ENCODE peak calls at places on chromosomes 16 and 17, in seven cellular contexts. R is fibroblast of lung, F is ascending aorta, O is endothelial cell of umbilical vein, Q is A549, S is ovary, A is cardiac fibroblast. L is an unnamed sample.

GRCh38 chr17:30952645-30953393 is 18.0 kb upstream of the RNF135 start:
- DNase-seq in F (no peak), Q (no peak), R (no peak), S (no peak), A (no peak), O (no peak), L (no peak)

GRCh38 chr17:63136381-63137012 is 170.5 kb downstream of the TANC2 start:
- DNase-seq in A (no peak), O (no peak), R (no peak), Q (no peak), F (no peak), S (no peak), L (no peak)

GRCh38 chr16:56029026-56029425 is 153.9 kb upstream of the CES5A start:
- DNase-seq in S (no peak), F (no peak), O (no peak), R (no peak), Q (no peak), A (no peak), L (no peak)

GRCh38 chr16:11742041-11742535 is 569 bp downstream of the TXNDC11 start:
- DNase-seq in F (no peak), R (peak), A (peak), S (peak), Q (peak), O (peak), L (no peak)

GRCh38 chr16:84320511-84320910 is 25.8 kb downstream of the WFDC1 start:
- DNase-seq in S (no peak), F (no peak), R (no peak), Q (no peak), O (no peak), A (no peak), L (no peak)

GRCh38 chr17:41894791-41895331 is 23.9 kb downstream of the ACLY start:
- DNase-seq in A (peak), Q (peak), O (no peak), R (peak), F (no peak), S (no peak), L (no peak)

GRCh38 chr17:12078791-12079190 is 58.1 kb downstream of the MAP2K4 start:
- DNase-seq in O (no peak), F (no peak), Q (no peak), R (peak), S (no peak), A (peak), L (no peak)

GRCh38 chr16:21301168-21301894 is 23.2 kb upstream of the CRYM start:
- DNase-seq in F (peak), O (peak), S (peak), Q (peak), A (peak), R (peak), L (peak)

GRCh38 chr16:91484-91883 is 13.5 kb downstream of the MPG start:
- DNase-seq in F (no peak), A (no peak), O (no peak), R (peak), S (no peak), Q (no peak), L (no peak)

DNA sequence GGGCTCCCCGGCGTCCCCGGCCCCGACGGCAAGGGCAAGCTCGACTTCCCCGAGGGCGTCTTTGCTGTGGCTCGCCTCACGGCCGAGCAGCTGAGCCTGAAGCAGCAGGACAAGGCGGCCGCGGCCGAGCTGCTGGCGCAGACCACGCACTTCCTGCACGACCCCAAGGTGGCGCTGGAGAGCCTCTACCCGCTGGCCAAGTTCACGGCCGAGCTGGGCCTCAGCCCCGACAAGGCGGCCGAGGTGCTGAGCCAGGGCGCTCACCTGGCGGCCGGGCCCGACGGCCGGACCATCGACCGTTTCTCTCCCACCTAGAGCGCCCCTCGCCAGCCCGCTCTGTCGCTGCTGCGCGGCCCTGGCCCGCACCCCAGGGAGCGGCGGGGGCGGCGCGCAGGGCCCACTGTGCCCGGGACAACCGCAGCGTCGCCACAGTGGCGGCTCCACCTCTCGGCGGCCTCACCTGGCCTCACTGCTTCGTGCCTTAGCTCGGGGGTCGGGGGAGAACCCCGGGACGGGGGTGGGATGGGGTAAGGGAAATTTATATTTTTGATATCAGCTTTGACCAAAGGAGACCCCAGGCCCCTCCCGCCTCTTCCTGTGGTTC is 3.7 kb downstream of the HIC1 start:
- DNase-seq in R (peak), S (peak), O (no peak), F (no peak), A (peak), Q (peak), L (no peak)
- H3K4me3 ChIP-seq in R (peak), S (no peak), O (no peak), F (peak), A (peak), Q (no peak), L (no peak)

GRCh38 chr17:39607057-39607850 is 466 bp downstream of the NEUROD2 start:
- DNase-seq in F (no peak), A (no peak), R (no peak), O (no peak), S (no peak), Q (no peak), L (no peak)
- H3K4me3 ChIP-seq in F (peak), A (no peak), R (no peak), O (no peak), S (no peak), Q (peak), L (no peak)

GRCh38 chr17:76419576-76420245 is 33.2 kb downstream of the UBE2O start:
- DNase-seq in Q (no peak), S (no peak), A (no peak), R (no peak), F (no peak), O (no peak), L (no peak)
- H3K4me3 ChIP-seq in Q (no peak), S (no peak), A (no peak), R (no peak), F (no peak), O (no peak), L (no peak)

DNA sequence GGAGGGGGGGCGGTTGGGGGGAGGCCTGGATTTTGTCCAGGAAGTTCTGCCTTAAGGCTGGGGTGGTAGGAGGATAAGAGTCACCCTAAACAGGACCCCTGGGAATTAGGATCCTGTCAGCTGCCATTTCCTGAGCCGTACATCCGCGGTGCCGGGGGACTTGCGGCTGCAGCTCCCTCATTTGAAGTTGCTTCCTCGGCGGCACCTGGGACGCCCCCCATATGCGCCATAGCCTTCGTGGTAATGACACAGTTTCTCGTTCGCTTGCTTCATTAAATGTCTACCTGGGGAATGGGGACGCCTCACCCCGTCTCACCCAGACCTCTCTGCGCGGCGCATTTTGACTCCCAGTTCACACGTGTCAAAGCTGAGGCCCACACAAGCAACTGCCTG is 55.1 kb upstream of the PABPN1L start:
- DNase-seq in S (no peak), F (no peak), A (no peak), R (no peak), O (peak), Q (no peak), L (peak)
- H3K4me3 ChIP-seq in S (no peak), F (no peak), A (no peak), R (no peak), O (no peak), Q (no peak), L (no peak)

DNA sequence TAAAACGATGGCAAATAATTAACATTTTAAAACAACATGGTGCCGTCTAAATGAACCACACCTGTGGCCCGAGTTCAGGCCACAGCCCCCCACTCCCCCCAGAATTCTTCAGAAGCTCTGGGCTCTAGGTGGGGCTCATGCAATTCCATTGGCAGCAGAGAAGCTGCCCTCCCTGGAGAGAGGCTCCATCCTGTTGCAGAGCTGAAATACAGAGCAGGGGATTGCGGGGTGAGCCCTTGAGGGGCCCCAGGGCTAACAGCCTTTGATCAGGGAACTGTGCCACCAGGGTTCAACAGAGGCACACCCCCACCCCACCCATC is 69.3 kb downstream of the ABR start:
- DNase-seq in R (no peak), A (no peak), F (no peak), S (no peak), Q (no peak), O (no peak), L (no peak)
- H3K4me3 ChIP-seq in R (no peak), A (no peak), F (no peak), S (no peak), Q (peak), O (no peak), L (no peak)

GRCh38 chr17:47184671-47185070 is 4.4 kb downstream of the CDC27 start:
- DNase-seq in Q (no peak), A (peak), O (no peak), F (no peak), S (no peak), R (peak), L (no peak)
- H3K4me3 ChIP-seq in Q (no peak), A (no peak), O (no peak), F (no peak), S (no peak), R (peak), L (no peak)

L was measured in Jurkat, Clone E6-1.